ENCODE peak calls at places on chromosomes 5 and 9, in ten cellular contexts. D is right cardiac atrium, Q is endothelial cell of umbilical vein, L is hepatocyte, B is kidney, A is suprapubic skin, M is lung, I is left lung, E is left ventricle myocardium inferior, S is fibroblast of lung. P is an unnamed sample.

GRCh38 chr5:1343931-1344901 is 683 bp downstream of the CLPTM1L start:
- DNase-seq in I (no peak), L (peak), M (no peak), Q (peak), B (peak), A (no peak), S (peak), E (no peak), D (no peak), P (peak)

GRCh38 chr9:85431396-85432102 is 310.2 kb downstream of the AGTPBP1 start:
- DNase-seq in B (no peak), M (no peak), E (no peak), S (no peak), Q (peak), I (no peak), A (no peak), L (peak), D (no peak), P (peak)

GRCh38 chr9:115964710-115965347 is 188.8 kb upstream of the PAPPA start:
- DNase-seq in D (no peak), M (no peak), Q (no peak), I (no peak), S (no peak), E (no peak), A (no peak), L (no peak), B (no peak), P (no peak)

GRCh38 chr5:52392321-52392720 is 395.4 kb upstream of the ITGA1 start:
- DNase-seq in L (no peak), I (no peak), M (no peak), S (no peak), D (no peak), Q (no peak), B (no peak), A (no peak), E (no peak), P (no peak)

GRCh38 chr5:180139731-180140626 is 68.4 kb upstream of the RNF130 start:
- DNase-seq in B (peak), Q (no peak), S (no peak), E (no peak), A (peak), L (no peak), D (no peak), M (peak), I (no peak), P (no peak)

GRCh38 chr5:143258559-143259253 is 144.8 kb downstream of the NR3C1 start:
- DNase-seq in B (no peak), E (no peak), Q (no peak), A (no peak), D (no peak), I (no peak), S (peak), L (no peak), M (no peak), P (peak)

GRCh38 chr9:116007824-116008223 is 145.8 kb upstream of the PAPPA start:
- DNase-seq in M (no peak), Q (no peak), D (no peak), L (no peak), S (no peak), B (peak), A (no peak), I (no peak), E (no peak), P (no peak)

GRCh38 chr5:133114166-133114932 is 62.5 kb downstream of the HSPA4 start:
- DNase-seq in L (no peak), B (no peak), I (no peak), S (no peak), A (no peak), E (no peak), Q (no peak), M (no peak), D (no peak), P (no peak)

GRCh38 chr5:56984445-56984844 is 32.5 kb upstream of the MIER3 start:
- DNase-seq in I (no peak), L (no peak), E (no peak), D (no peak), Q (no peak), B (no peak), M (no peak), A (no peak), S (no peak), P (no peak)

GRCh38 chr9:79210541-79211243 is 361.1 kb upstream of the TLE4 start:
- DNase-seq in Q (no peak), S (no peak), D (no peak), A (no peak), M (no peak), I (no peak), B (no peak), L (peak), E (no peak), P (no peak)

GRCh38 chr9:35951736-35952135 is 6.2 kb downstream of the OR2S2 start:
- DNase-seq in M (no peak), I (no peak), A (no peak), D (peak), E (no peak), Q (peak), L (no peak), B (no peak), S (peak), P (peak)

GRCh38 chr5:14581891-14582796 is 552 bp downstream of the OTULINL start:
- DNase-seq in E (peak), A (peak), M (peak), Q (peak), L (peak), S (peak), D (peak), B (peak), I (peak), P (peak)

GRCh38 chr5:172923539-172923938 is 35.7 kb upstream of the RPL26L1 start:
- DNase-seq in M (no peak), L (no peak), D (no peak), B (no peak), A (no peak), E (no peak), I (no peak), Q (no peak), S (no peak), P (no peak)

GRCh38 chr5:81222285-81222684 is 10.8 kb upstream of the CKMT2 start:
- DNase-seq in S (no peak), Q (no peak), B (no peak), E (no peak), I (no peak), D (no peak), L (no peak), M (no peak), A (no peak), P (no peak)

GRCh38 chr5:131986161-131986912 is 25.1 kb downstream of the ACSL6 start:
- DNase-seq in Q (no peak), E (no peak), L (no peak), D (no peak), A (no peak), B (peak), M (no peak), S (no peak), I (no peak), P (no peak)

GRCh38 chr5:135053989-135054388 is 20.0 kb upstream of the PITX1 start:
- DNase-seq in B (no peak), D (no peak), M (no peak), Q (no peak), L (no peak), E (no peak), I (no peak), A (no peak), S (no peak), P (no peak)

GRCh38 chr9:86202338-86202882 is 57.0 kb downstream of the C9orf153 start:
- DNase-seq in L (peak), D (no peak), E (no peak), Q (peak), B (no peak), S (peak), A (no peak), M (no peak), I (no peak), P (peak)

GRCh38 chr5:4104831-4105597 is 509.4 kb downstream of the IRX1 start:
- DNase-seq in L (no peak), E (no peak), D (no peak), I (no peak), M (no peak), B (no peak), S (no peak), Q (no peak), A (no peak), P (no peak)

GRCh38 chr5:35822541-35822940 is 34.1 kb upstream of the IL7R start:
- DNase-seq in A (no peak), E (no peak), M (no peak), Q (no peak), B (no peak), L (no peak), D (no peak), S (no peak), I (no peak), P (no peak)

GRCh38 chr9:119963798-119964372 is 594.6 kb upstream of the BRINP1 start:
- DNase-seq in B (peak), L (peak), D (no peak), I (peak), A (no peak), M (peak), E (no peak), S (peak), Q (no peak), P (peak)

GRCh38 chr9:119963258-119963797 is 594.1 kb upstream of the BRINP1 start:
- DNase-seq in M (peak), A (no peak), S (peak), Q (no peak), E (no peak), B (peak), I (peak), D (no peak), L (peak), P (peak)

GRCh38 chr9:119968837-119969707 is 599.8 kb upstream of the BRINP1 start:
- DNase-seq in S (peak), Q (peak), L (peak), A (no peak), B (peak), E (peak), D (peak), I (peak), M (peak), P (peak)

GRCh38 chr9:119967867-119968535 is 598.8 kb upstream of the BRINP1 start:
- DNase-seq in L (no peak), I (no peak), M (no peak), D (no peak), B (no peak), S (no peak), Q (no peak), A (no peak), E (no peak), P (no peak)
- H3K27ac ChIP-seq in L (no peak), I (no peak), M (no peak), D (no peak), B (no peak), S (no peak), Q (no peak), A (no peak), E (no peak), P (no peak)

DNA sequence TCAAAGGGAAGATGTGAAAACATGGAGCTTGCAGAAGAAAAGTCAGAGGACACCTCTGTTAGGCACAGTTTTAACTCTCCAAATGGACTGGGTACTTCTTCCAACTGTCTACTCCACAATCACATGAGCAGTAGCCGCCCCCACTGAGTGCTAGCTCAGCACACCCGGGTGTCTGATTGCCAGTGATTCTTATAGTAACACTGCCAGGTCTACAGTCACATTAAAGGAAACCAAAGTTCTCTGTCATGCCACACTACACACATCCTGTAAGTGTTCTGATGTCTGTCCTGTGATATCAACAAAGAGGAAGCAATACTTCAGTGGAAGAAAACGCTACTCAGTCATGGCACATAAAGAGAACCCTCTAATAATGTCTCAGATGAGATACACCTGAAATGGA is at the start of gene HAVCR2:
- DNase-seq in D (peak), I (peak), L (no peak), E (no peak), Q (no peak), S (no peak), B (no peak), M (no peak), A (no peak), P (no peak)
- H3K27ac ChIP-seq in D (peak), I (peak), L (no peak), E (peak), Q (no peak), S (no peak), B (peak), M (peak), A (peak), P (no peak)

DNA sequence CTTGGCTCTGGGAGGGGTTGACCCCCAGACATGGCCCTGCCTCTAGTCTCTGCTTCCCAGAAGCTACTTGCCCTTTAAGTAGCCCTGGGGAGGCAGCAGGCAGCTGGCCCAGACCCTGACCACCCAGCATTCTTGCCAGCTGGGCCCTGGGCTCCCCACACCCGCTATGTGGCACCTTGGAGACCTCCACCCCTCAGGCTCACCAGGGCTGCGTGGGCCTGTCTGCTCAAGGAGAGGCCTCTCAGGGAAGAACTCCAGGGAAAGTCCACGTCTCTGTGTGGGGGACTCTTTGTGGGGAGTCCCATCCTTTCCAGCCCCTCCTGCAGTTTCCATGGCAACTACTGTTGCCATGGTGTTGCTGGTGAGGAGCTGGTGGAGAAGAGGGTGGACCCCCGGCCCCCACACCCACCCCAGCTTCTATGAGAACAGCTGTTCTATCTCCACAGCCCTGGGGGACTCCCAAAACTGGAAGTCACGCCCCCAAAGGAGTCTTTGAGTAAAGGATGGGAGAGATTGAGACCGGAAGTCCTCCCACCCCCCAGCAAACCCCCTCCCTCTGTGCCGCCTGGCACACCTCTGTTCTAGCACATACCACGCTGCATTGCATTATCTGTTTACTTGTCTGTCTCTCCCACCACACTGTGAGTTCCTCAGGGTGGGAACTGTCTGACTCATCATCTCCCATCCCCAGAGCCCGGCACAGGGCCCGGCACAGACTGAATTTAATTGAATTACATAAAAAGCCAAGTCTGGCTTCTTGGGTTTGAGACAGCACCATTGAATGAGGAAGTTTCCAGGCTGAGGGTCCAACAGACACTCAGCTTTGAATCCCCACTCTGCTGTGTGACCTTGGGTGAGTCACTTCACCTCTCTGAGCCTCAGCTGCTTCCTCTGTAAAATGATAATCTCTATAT is 12.6 kb downstream of the DNM1 start:
- DNase-seq in B (no peak), E (peak), A (no peak), S (peak), L (peak), Q (peak), I (peak), M (no peak), D (no peak), P (peak)
- H3K27ac ChIP-seq in B (no peak), E (peak), A (peak), S (no peak), L (peak), Q (no peak), I (no peak), M (no peak), D (no peak), P (peak)

GRCh38 chr9:133888048-133888778 is 103.9 kb downstream of the VAV2 start:
- DNase-seq in I (no peak), S (no peak), E (no peak), L (peak), A (no peak), B (no peak), Q (no peak), M (no peak), D (no peak), P (no peak)
- H3K27ac ChIP-seq in I (no peak), S (no peak), E (no peak), L (peak), A (no peak), B (no peak), Q (no peak), M (no peak), D (no peak), P (no peak)

DNA sequence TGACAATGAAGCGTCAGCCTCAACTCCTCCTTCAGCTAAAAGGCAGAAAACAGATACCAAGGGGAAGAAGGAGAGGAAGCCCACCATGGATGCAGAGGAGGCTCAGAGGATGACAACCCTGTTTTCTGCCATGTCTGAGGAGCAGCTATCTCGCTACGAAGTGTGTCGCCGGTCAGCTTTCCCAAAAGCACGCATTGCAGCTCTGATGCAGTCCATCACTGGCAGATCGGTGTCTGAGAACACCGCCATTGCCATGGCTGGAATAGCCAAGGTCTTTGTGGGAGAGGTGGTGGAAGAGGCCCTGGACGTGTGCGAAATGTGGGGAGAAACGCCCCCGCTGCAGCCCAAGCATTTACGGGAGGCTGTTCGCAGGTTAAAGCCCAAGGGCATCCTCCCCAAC is 968 bp downstream of the TAF11L11 start:
- DNase-seq in Q (no peak), A (no peak), B (no peak), E (no peak), S (no peak), M (no peak), I (no peak), D (no peak), L (no peak), P (no peak)
- H3K27ac ChIP-seq in Q (no peak), A (no peak), B (no peak), E (no peak), S (no peak), M (no peak), I (no peak), D (no peak), L (no peak), P (no peak)

DNA sequence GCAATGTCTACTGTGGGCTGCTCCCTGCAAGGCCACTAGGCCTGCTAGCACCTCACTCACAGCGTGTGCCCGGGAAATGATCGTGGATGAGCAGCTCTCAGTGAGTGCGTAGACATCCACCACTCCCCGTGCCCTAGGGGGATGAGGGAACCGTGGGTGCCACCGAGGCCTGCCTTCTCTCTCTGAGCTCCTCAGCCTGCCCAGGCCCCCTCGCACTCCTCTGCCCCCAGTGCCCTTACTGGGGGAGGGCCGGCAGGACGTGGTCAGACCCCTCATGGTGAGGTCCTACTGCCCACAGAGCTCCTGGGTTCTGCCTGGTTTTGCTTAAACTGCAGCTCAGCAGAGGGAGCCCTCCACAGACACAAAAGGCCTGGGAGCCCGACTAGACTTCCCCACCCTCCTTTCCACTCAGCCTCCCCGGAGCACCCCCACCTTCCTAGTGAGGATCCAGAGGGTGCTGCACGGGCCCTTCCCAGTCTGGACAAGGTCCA is 220.0 kb downstream of the CACNA1B start:
- DNase-seq in I (no peak), M (no peak), Q (no peak), D (no peak), A (peak), S (no peak), L (no peak), E (no peak), B (peak), P (no peak)
- H3K27ac ChIP-seq in I (no peak), M (no peak), Q (no peak), D (no peak), A (no peak), S (no peak), L (no peak), E (no peak), B (no peak), P (no peak)

GRCh38 chr5:149002761-149003689 is 59.8 kb downstream of the SH3TC2 start:
- DNase-seq in S (peak), D (no peak), I (no peak), B (no peak), A (no peak), E (no peak), M (no peak), L (no peak), Q (peak), P (no peak)
- H3K27ac ChIP-seq in S (peak), D (peak), I (no peak), B (no peak), A (no peak), E (no peak), M (no peak), L (peak), Q (peak), P (peak)